ENCODE peak calls at places on chromosomes 16 and 17, in four cellular contexts. D is AG10803; Q is CD4-positive, alpha-beta T cell; G is progenitor cell of endocrine pancreas. S is an unnamed sample.

GRCh38 chr17:58321571-58322525 is 6.7 kb downstream of the TSPOAP1 start:
- DNase-seq in D (no peak), Q (no peak), G (no peak), S (no peak)

GRCh38 chr17:41782142-41782541 is 4.4 kb downstream of the JUP start:
- DNase-seq in D (no peak), Q (no peak), G (no peak), S (no peak)

GRCh38 chr17:42107597-42108576 is 4.6 kb downstream of the DHX58 start:
- DNase-seq in D (no peak), G (peak), Q (peak), S (peak)

GRCh38 chr16:70437582-70438324 is 1.1 kb downstream of the ST3GAL2 start:
- DNase-seq in G (no peak), Q (no peak), D (peak), S (no peak)

GRCh38 chr17:63082952-63083351 is 116.9 kb downstream of the TANC2 start:
- DNase-seq in G (no peak), D (peak), Q (no peak), S (no peak)

GRCh38 chr16:83899272-83899897 is 470 bp downstream of the MLYCD start:
- DNase-seq in Q (peak), G (peak), D (peak), S (peak)

GRCh38 chr16:19837331-19837943 is 47.2 kb downstream of the GPRC5B start:
- DNase-seq in G (no peak), D (no peak), Q (no peak), S (no peak)

GRCh38 chr17:51118330-51119195 is 2.1 kb downstream of the SPAG9 start:
- DNase-seq in Q (no peak), G (no peak), D (no peak), S (no peak)

GRCh38 chr16:2819179-2819938 is 2.3 kb downstream of the PRSS21 start:
- DNase-seq in D (no peak), Q (no peak), G (no peak), S (no peak)

GRCh38 chr17:77446959-77447634 is 306.3 kb downstream of the SEC14L1 start:
- DNase-seq in G (no peak), D (no peak), Q (no peak), S (no peak)

GRCh38 chr17:66655861-66656260 is 179.1 kb upstream of the CACNG5 start:
- DNase-seq in D (peak), Q (no peak), G (no peak), S (no peak)

GRCh38 chr17:34623856-34624766 is 44.7 kb downstream of the TMEM132E start:
- DNase-seq in G (no peak), Q (no peak), D (no peak), S (no peak)

GRCh38 chr17:42387221-42387657 is 1.0 kb downstream of the STAT3 start:
- DNase-seq in G (no peak), D (peak), Q (no peak), S (no peak)

GRCh38 chr17:42642377-42642776 is 16.7 kb upstream of the TUBG2 start:
- DNase-seq in Q (no peak), D (no peak), G (no peak), S (peak)

GRCh38 chr17:8468109-8468508 is 32.4 kb downstream of the NDEL1 start:
- DNase-seq in Q (no peak), G (no peak), D (no peak), S (no peak)

GRCh38 chr17:2137342-2138098 is 82.6 kb downstream of the HIC1 start:
- DNase-seq in Q (no peak), G (no peak), D (peak), S (no peak)

GRCh38 chr17:28334176-28334575 is 1.1 kb downstream of the IFT20 start:
- DNase-seq in Q (no peak), D (peak), G (no peak), S (no peak)

GRCh38 chr17:78534492-78535284 is 42.5 kb downstream of the DNAH17 start:
- DNase-seq in G (no peak), D (no peak), Q (no peak), S (no peak)

GRCh38 chr17:4509402-4509801 is 10.7 kb downstream of the SPNS2 start:
- DNase-seq in D (no peak), Q (no peak), G (no peak), S (no peak)

GRCh38 chr17:15266325-15266950 is 1.3 kb upstream of the PMP22 start:
- DNase-seq in D (no peak), Q (no peak), G (no peak), S (no peak)

GRCh38 chr16:4936991-4937781 is at the start of gene PPL:
- DNase-seq in D (no peak), Q (no peak), G (peak), S (peak)

GRCh38 chr17:8696456-8696855 is 48.2 kb downstream of the CCDC42 start:
- DNase-seq in D (no peak), G (no peak), Q (no peak), S (peak)

GRCh38 chr16:72371307-72372081 is 199.5 kb upstream of the PMFBP1 start:
- DNase-seq in D (peak), G (peak), Q (no peak), S (peak)

GRCh38 chr17:68835061-68835460 is 120.1 kb downstream of the ABCA8 start:
- DNase-seq in D (no peak), G (no peak), Q (no peak), S (no peak)

GRCh38 chr17:65554568-65555223 is 6.8 kb downstream of the AXIN2 start:
- DNase-seq in D (peak), G (no peak), Q (no peak), S (peak)

GRCh38 chr16:70809392-70810060 is 8.6 kb upstream of the VAC14 start:
- DNase-seq in G (no peak), Q (no peak), D (no peak), S (no peak)

GRCh38 chr16:89189358-89190025 is 10.8 kb downstream of the SLC22A31 start:
- DNase-seq in G (no peak), D (no peak), Q (no peak), S (peak)

GRCh38 chr17:15885770-15886169 is 59.2 kb upstream of the ADORA2B start:
- DNase-seq in D (no peak), G (no peak), Q (no peak), S (no peak)

GRCh38 chr17:44083250-44083849 is 12.8 kb downstream of the G6PC3 start:
- DNase-seq in G (no peak), Q (no peak), D (no peak), S (no peak)
- TF ChIP-seq CTCF in G (no peak), Q (no peak), D (peak), S (no peak)

GRCh38 chr17:56121661-56122060 is 31.6 kb upstream of the ANKFN1 start:
- DNase-seq in G (no peak), Q (no peak), D (no peak), S (no peak)
- TF ChIP-seq CTCF in G (peak), Q (no peak), D (peak), S (peak)

DNA sequence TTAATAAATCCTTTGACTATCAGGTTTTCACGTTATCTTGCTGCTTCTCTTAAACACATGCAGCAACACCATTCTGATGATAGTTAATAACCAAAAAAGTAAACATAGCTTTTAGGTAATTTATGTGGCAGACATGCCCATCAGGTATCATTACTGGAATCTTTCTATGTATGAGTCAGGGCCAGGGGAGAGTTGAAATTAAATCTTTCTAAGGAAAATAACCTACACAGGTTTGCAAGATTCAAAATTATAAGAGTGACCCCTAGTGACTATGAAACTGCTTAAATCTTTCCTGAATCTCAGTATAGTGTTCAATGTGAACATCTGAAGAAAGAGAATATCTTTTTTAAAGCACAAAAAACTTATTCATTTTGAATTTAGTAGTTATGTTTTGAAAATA is 666.6 kb downstream of the CDH11 start:
- DNase-seq in Q (no peak), D (peak), G (no peak), S (no peak)
- TF ChIP-seq CTCF in Q (no peak), D (peak), G (no peak), S (no peak)

GRCh38 chr16:6099102-6099501 is 1001.5 kb upstream of the EEF2KMT start:
- DNase-seq in D (no peak), G (no peak), Q (no peak), S (no peak)
- TF ChIP-seq CTCF in D (no peak), G (no peak), Q (no peak), S (no peak)